ENCODE peak calls at places on chromosomes 2 and 18, in six cellular contexts. One of them, this sample, is unnamed.

GRCh38 chr2:135797497-135798274 is 39.3 kb downstream of the LCT start:
- DNase-seq in H54: peak
- DNase-seq in stimulated activated CD4-positive, alpha-beta T cell treated with anti-CD3 and anti-CD28 coated beads, TNF-alpha, amount 100 ng/mL, for 4 hours: peak
- DNase-seq in NAMALWA: peak
- DNase-seq in CD4-positive, alpha-beta T cell: peak
- DNase-seq in iris pigment epithelial cell: peak
- DNase-seq in this sample: peak

GRCh38 chr2:179751184-179751809 is 110.1 kb downstream of the ZNF385B start:
- DNase-seq in H54: no peak
- DNase-seq in stimulated activated CD4-positive, alpha-beta T cell treated with anti-CD3 and anti-CD28 coated beads, TNF-alpha, amount 100 ng/mL, for 4 hours: no peak
- DNase-seq in NAMALWA: peak
- DNase-seq in CD4-positive, alpha-beta T cell: no peak
- DNase-seq in iris pigment epithelial cell: peak
- DNase-seq in this sample: no peak

GRCh38 chr2:22897428-22897827 is 487.6 kb upstream of the KLHL29 start:
- DNase-seq in H54: no peak
- DNase-seq in stimulated activated CD4-positive, alpha-beta T cell treated with anti-CD3 and anti-CD28 coated beads, TNF-alpha, amount 100 ng/mL, for 4 hours: no peak
- DNase-seq in NAMALWA: no peak
- DNase-seq in CD4-positive, alpha-beta T cell: no peak
- DNase-seq in iris pigment epithelial cell: no peak
- DNase-seq in this sample: no peak

GRCh38 chr18:9348079-9348671 is 13.6 kb downstream of the TWSG1 start:
- DNase-seq in H54: no peak
- DNase-seq in stimulated activated CD4-positive, alpha-beta T cell treated with anti-CD3 and anti-CD28 coated beads, TNF-alpha, amount 100 ng/mL, for 4 hours: no peak
- DNase-seq in NAMALWA: no peak
- DNase-seq in CD4-positive, alpha-beta T cell: no peak
- DNase-seq in iris pigment epithelial cell: peak
- DNase-seq in this sample: no peak

GRCh38 chr2:105490956-105491355 is 92.1 kb upstream of the FHL2 start:
- DNase-seq in H54: no peak
- DNase-seq in stimulated activated CD4-positive, alpha-beta T cell treated with anti-CD3 and anti-CD28 coated beads, TNF-alpha, amount 100 ng/mL, for 4 hours: no peak
- DNase-seq in NAMALWA: no peak
- DNase-seq in CD4-positive, alpha-beta T cell: no peak
- DNase-seq in iris pigment epithelial cell: no peak
- DNase-seq in this sample: no peak

GRCh38 chr2:169490834-169491233 is 11.5 kb downstream of the BBS5 start:
- DNase-seq in H54: no peak
- DNase-seq in stimulated activated CD4-positive, alpha-beta T cell treated with anti-CD3 and anti-CD28 coated beads, TNF-alpha, amount 100 ng/mL, for 4 hours: no peak
- DNase-seq in NAMALWA: no peak
- DNase-seq in CD4-positive, alpha-beta T cell: no peak
- DNase-seq in iris pigment epithelial cell: no peak
- DNase-seq in this sample: no peak

GRCh38 chr18:48840491-48840877 is 110.3 kb downstream of the SMAD7 start:
- DNase-seq in H54: no peak
- DNase-seq in stimulated activated CD4-positive, alpha-beta T cell treated with anti-CD3 and anti-CD28 coated beads, TNF-alpha, amount 100 ng/mL, for 4 hours: no peak
- DNase-seq in NAMALWA: no peak
- DNase-seq in CD4-positive, alpha-beta T cell: no peak
- DNase-seq in iris pigment epithelial cell: no peak
- DNase-seq in this sample: no peak

GRCh38 chr18:3454365-3455089 is 4.6 kb downstream of the TGIF1 start:
- DNase-seq in H54: no peak
- DNase-seq in stimulated activated CD4-positive, alpha-beta T cell treated with anti-CD3 and anti-CD28 coated beads, TNF-alpha, amount 100 ng/mL, for 4 hours: no peak
- DNase-seq in NAMALWA: peak
- DNase-seq in CD4-positive, alpha-beta T cell: peak
- DNase-seq in iris pigment epithelial cell: peak
- DNase-seq in this sample: no peak

GRCh38 chr18:79563949-79564348 is 115.7 kb upstream of the CTDP1 start:
- DNase-seq in H54: no peak
- DNase-seq in stimulated activated CD4-positive, alpha-beta T cell treated with anti-CD3 and anti-CD28 coated beads, TNF-alpha, amount 100 ng/mL, for 4 hours: no peak
- DNase-seq in NAMALWA: no peak
- DNase-seq in CD4-positive, alpha-beta T cell: no peak
- DNase-seq in iris pigment epithelial cell: no peak
- DNase-seq in this sample: no peak

GRCh38 chr2:2698182-2699116 is 367.4 kb upstream of the MYT1L start:
- DNase-seq in H54: peak
- DNase-seq in stimulated activated CD4-positive, alpha-beta T cell treated with anti-CD3 and anti-CD28 coated beads, TNF-alpha, amount 100 ng/mL, for 4 hours: no peak
- DNase-seq in NAMALWA: peak
- DNase-seq in CD4-positive, alpha-beta T cell: no peak
- DNase-seq in iris pigment epithelial cell: peak
- DNase-seq in this sample: no peak

GRCh38 chr2:16607306-16607705 is 58.3 kb downstream of the CYRIA start:
- DNase-seq in H54: no peak
- DNase-seq in stimulated activated CD4-positive, alpha-beta T cell treated with anti-CD3 and anti-CD28 coated beads, TNF-alpha, amount 100 ng/mL, for 4 hours: no peak
- DNase-seq in NAMALWA: no peak
- DNase-seq in CD4-positive, alpha-beta T cell: no peak
- DNase-seq in iris pigment epithelial cell: no peak
- DNase-seq in this sample: no peak

GRCh38 chr2:133213651-133214050 is 354.6 kb downstream of the NCKAP5 start:
- DNase-seq in H54: no peak
- DNase-seq in stimulated activated CD4-positive, alpha-beta T cell treated with anti-CD3 and anti-CD28 coated beads, TNF-alpha, amount 100 ng/mL, for 4 hours: no peak
- DNase-seq in NAMALWA: no peak
- DNase-seq in CD4-positive, alpha-beta T cell: no peak
- DNase-seq in iris pigment epithelial cell: no peak
- DNase-seq in this sample: no peak

GRCh38 chr2:17539993-17540812 is at the start of gene VSNL1:
- DNase-seq in H54: no peak
- DNase-seq in stimulated activated CD4-positive, alpha-beta T cell treated with anti-CD3 and anti-CD28 coated beads, TNF-alpha, amount 100 ng/mL, for 4 hours: no peak
- DNase-seq in NAMALWA: peak
- DNase-seq in CD4-positive, alpha-beta T cell: no peak
- DNase-seq in iris pigment epithelial cell: peak
- DNase-seq in this sample: peak

GRCh38 chr2:47160207-47160606 is 5.1 kb upstream of the STPG4 start:
- DNase-seq in H54: no peak
- DNase-seq in stimulated activated CD4-positive, alpha-beta T cell treated with anti-CD3 and anti-CD28 coated beads, TNF-alpha, amount 100 ng/mL, for 4 hours: no peak
- DNase-seq in NAMALWA: no peak
- DNase-seq in CD4-positive, alpha-beta T cell: no peak
- DNase-seq in iris pigment epithelial cell: no peak
- DNase-seq in this sample: no peak

GRCh38 chr2:234252766-234253165 is 202.3 kb downstream of the SPP2 start:
- DNase-seq in H54: no peak
- DNase-seq in stimulated activated CD4-positive, alpha-beta T cell treated with anti-CD3 and anti-CD28 coated beads, TNF-alpha, amount 100 ng/mL, for 4 hours: no peak
- DNase-seq in NAMALWA: no peak
- DNase-seq in CD4-positive, alpha-beta T cell: no peak
- DNase-seq in iris pigment epithelial cell: no peak
- DNase-seq in this sample: peak

GRCh38 chr2:174280596-174280995 is 32.3 kb upstream of the OLA1 start:
- DNase-seq in H54: no peak
- DNase-seq in stimulated activated CD4-positive, alpha-beta T cell treated with anti-CD3 and anti-CD28 coated beads, TNF-alpha, amount 100 ng/mL, for 4 hours: no peak
- DNase-seq in NAMALWA: no peak
- DNase-seq in CD4-positive, alpha-beta T cell: no peak
- DNase-seq in iris pigment epithelial cell: no peak
- DNase-seq in this sample: no peak

GRCh38 chr2:96772903-96773675 is 12.4 kb downstream of the CNNM4 start:
- DNase-seq in H54: no peak
- DNase-seq in stimulated activated CD4-positive, alpha-beta T cell treated with anti-CD3 and anti-CD28 coated beads, TNF-alpha, amount 100 ng/mL, for 4 hours: no peak
- DNase-seq in NAMALWA: peak
- DNase-seq in CD4-positive, alpha-beta T cell: no peak
- DNase-seq in iris pigment epithelial cell: no peak
- DNase-seq in this sample: no peak

GRCh38 chr2:235555356-235555755 is 61.5 kb downstream of the AGAP1 start:
- DNase-seq in H54: no peak
- DNase-seq in stimulated activated CD4-positive, alpha-beta T cell treated with anti-CD3 and anti-CD28 coated beads, TNF-alpha, amount 100 ng/mL, for 4 hours: no peak
- DNase-seq in NAMALWA: no peak
- DNase-seq in CD4-positive, alpha-beta T cell: no peak
- DNase-seq in iris pigment epithelial cell: no peak
- DNase-seq in this sample: no peak

GRCh38 chr18:79778291-79778791 is 19.4 kb upstream of the KCNG2 start:
- DNase-seq in H54: no peak
- DNase-seq in stimulated activated CD4-positive, alpha-beta T cell treated with anti-CD3 and anti-CD28 coated beads, TNF-alpha, amount 100 ng/mL, for 4 hours: no peak
- DNase-seq in NAMALWA: no peak
- DNase-seq in CD4-positive, alpha-beta T cell: no peak
- DNase-seq in iris pigment epithelial cell: no peak
- DNase-seq in this sample: no peak

GRCh38 chr18:49013961-49014604 is 63.3 kb upstream of the SMAD7 start:
- DNase-seq in H54: no peak
- DNase-seq in stimulated activated CD4-positive, alpha-beta T cell treated with anti-CD3 and anti-CD28 coated beads, TNF-alpha, amount 100 ng/mL, for 4 hours: no peak
- DNase-seq in NAMALWA: no peak
- DNase-seq in CD4-positive, alpha-beta T cell: no peak
- DNase-seq in iris pigment epithelial cell: no peak
- DNase-seq in this sample: no peak

GRCh38 chr2:98012561-98012979 is 16.8 kb upstream of the TMEM131 start:
- DNase-seq in H54: no peak
- DNase-seq in stimulated activated CD4-positive, alpha-beta T cell treated with anti-CD3 and anti-CD28 coated beads, TNF-alpha, amount 100 ng/mL, for 4 hours: no peak
- DNase-seq in NAMALWA: peak
- DNase-seq in CD4-positive, alpha-beta T cell: no peak
- DNase-seq in iris pigment epithelial cell: no peak
- DNase-seq in this sample: no peak

GRCh38 chr2:199940373-199940772 is 14.9 kb downstream of the TYW5 start:
- DNase-seq in H54: no peak
- DNase-seq in stimulated activated CD4-positive, alpha-beta T cell treated with anti-CD3 and anti-CD28 coated beads, TNF-alpha, amount 100 ng/mL, for 4 hours: no peak
- DNase-seq in NAMALWA: peak
- DNase-seq in CD4-positive, alpha-beta T cell: no peak
- DNase-seq in iris pigment epithelial cell: peak
- DNase-seq in this sample: no peak

GRCh38 chr2:25521665-25522387 is 151.6 kb downstream of the DTNB start:
- DNase-seq in H54: peak
- DNase-seq in stimulated activated CD4-positive, alpha-beta T cell treated with anti-CD3 and anti-CD28 coated beads, TNF-alpha, amount 100 ng/mL, for 4 hours: no peak
- DNase-seq in NAMALWA: peak
- DNase-seq in CD4-positive, alpha-beta T cell: peak
- DNase-seq in iris pigment epithelial cell: peak
- DNase-seq in this sample: no peak

GRCh38 chr2:214277880-214278279 is 133.0 kb upstream of the VWC2L start:
- DNase-seq in H54: no peak
- DNase-seq in stimulated activated CD4-positive, alpha-beta T cell treated with anti-CD3 and anti-CD28 coated beads, TNF-alpha, amount 100 ng/mL, for 4 hours: no peak
- DNase-seq in NAMALWA: no peak
- DNase-seq in CD4-positive, alpha-beta T cell: no peak
- DNase-seq in iris pigment epithelial cell: no peak
- DNase-seq in this sample: no peak

GRCh38 chr2:231810905-231811304 is 24.7 kb downstream of the COPS7B start:
- DNase-seq in H54: peak
- DNase-seq in stimulated activated CD4-positive, alpha-beta T cell treated with anti-CD3 and anti-CD28 coated beads, TNF-alpha, amount 100 ng/mL, for 4 hours: no peak
- DNase-seq in NAMALWA: no peak
- DNase-seq in CD4-positive, alpha-beta T cell: no peak
- DNase-seq in iris pigment epithelial cell: peak
- DNase-seq in this sample: no peak

GRCh38 chr2:206164261-206164862 is 4.7 kb downstream of the EEF1B2 start:
- DNase-seq in H54: no peak
- DNase-seq in stimulated activated CD4-positive, alpha-beta T cell treated with anti-CD3 and anti-CD28 coated beads, TNF-alpha, amount 100 ng/mL, for 4 hours: no peak
- DNase-seq in NAMALWA: peak
- DNase-seq in CD4-positive, alpha-beta T cell: peak
- DNase-seq in iris pigment epithelial cell: peak
- DNase-seq in this sample: no peak

GRCh38 chr18:65762556-65762955 is 11.7 kb downstream of the CDH7 start:
- DNase-seq in H54: no peak
- DNase-seq in stimulated activated CD4-positive, alpha-beta T cell treated with anti-CD3 and anti-CD28 coated beads, TNF-alpha, amount 100 ng/mL, for 4 hours: no peak
- DNase-seq in NAMALWA: no peak
- DNase-seq in CD4-positive, alpha-beta T cell: no peak
- DNase-seq in iris pigment epithelial cell: no peak
- DNase-seq in this sample: no peak

GRCh38 chr2:1777792-1778191 is 33.5 kb upstream of the PXDN start:
- DNase-seq in H54: no peak
- DNase-seq in stimulated activated CD4-positive, alpha-beta T cell treated with anti-CD3 and anti-CD28 coated beads, TNF-alpha, amount 100 ng/mL, for 4 hours: no peak
- DNase-seq in NAMALWA: no peak
- DNase-seq in CD4-positive, alpha-beta T cell: no peak
- DNase-seq in iris pigment epithelial cell: no peak
- DNase-seq in this sample: no peak

GRCh38 chr2:144279165-144279564 is 240.8 kb downstream of the ZEB2 start:
- DNase-seq in H54: no peak
- DNase-seq in stimulated activated CD4-positive, alpha-beta T cell treated with anti-CD3 and anti-CD28 coated beads, TNF-alpha, amount 100 ng/mL, for 4 hours: no peak
- DNase-seq in NAMALWA: no peak
- DNase-seq in CD4-positive, alpha-beta T cell: no peak
- DNase-seq in iris pigment epithelial cell: no peak
- DNase-seq in this sample: no peak

GRCh38 chr2:144032566-144032965 is 487.4 kb downstream of the ZEB2 start:
- DNase-seq in H54: no peak
- DNase-seq in stimulated activated CD4-positive, alpha-beta T cell treated with anti-CD3 and anti-CD28 coated beads, TNF-alpha, amount 100 ng/mL, for 4 hours: no peak
- DNase-seq in NAMALWA: no peak
- DNase-seq in CD4-positive, alpha-beta T cell: no peak
- DNase-seq in iris pigment epithelial cell: peak
- DNase-seq in this sample: no peak

GRCh38 chr2:30459140-30459539 is 12.1 kb downstream of the LCLAT1 start:
- DNase-seq in H54: no peak
- DNase-seq in stimulated activated CD4-positive, alpha-beta T cell treated with anti-CD3 and anti-CD28 coated beads, TNF-alpha, amount 100 ng/mL, for 4 hours: no peak
- DNase-seq in NAMALWA: no peak
- DNase-seq in CD4-positive, alpha-beta T cell: no peak
- DNase-seq in iris pigment epithelial cell: no peak
- DNase-seq in this sample: no peak

GRCh38 chr2:98472961-98473746 is 28.5 kb downstream of the INPP4A start:
- DNase-seq in H54: no peak
- DNase-seq in stimulated activated CD4-positive, alpha-beta T cell treated with anti-CD3 and anti-CD28 coated beads, TNF-alpha, amount 100 ng/mL, for 4 hours: no peak
- DNase-seq in NAMALWA: no peak
- DNase-seq in CD4-positive, alpha-beta T cell: no peak
- DNase-seq in iris pigment epithelial cell: no peak
- DNase-seq in this sample: no peak

GRCh38 chr18:63317982-63318881 is 1.3 kb downstream of the BCL2 start:
- DNase-seq in H54: no peak
- DNase-seq in stimulated activated CD4-positive, alpha-beta T cell treated with anti-CD3 and anti-CD28 coated beads, TNF-alpha, amount 100 ng/mL, for 4 hours: peak
- DNase-seq in NAMALWA: no peak
- DNase-seq in CD4-positive, alpha-beta T cell: peak
- DNase-seq in iris pigment epithelial cell: no peak
- DNase-seq in this sample: peak

GRCh38 chr2:238974061-238974460 is 126.2 kb downstream of the TWIST2 start:
- DNase-seq in H54: no peak
- DNase-seq in stimulated activated CD4-positive, alpha-beta T cell treated with anti-CD3 and anti-CD28 coated beads, TNF-alpha, amount 100 ng/mL, for 4 hours: no peak
- DNase-seq in NAMALWA: no peak
- DNase-seq in CD4-positive, alpha-beta T cell: no peak
- DNase-seq in iris pigment epithelial cell: peak
- DNase-seq in this sample: no peak

GRCh38 chr18:31506024-31506742 is 8.2 kb downstream of the DSG2 start:
- DNase-seq in H54: no peak
- DNase-seq in stimulated activated CD4-positive, alpha-beta T cell treated with anti-CD3 and anti-CD28 coated beads, TNF-alpha, amount 100 ng/mL, for 4 hours: no peak
- DNase-seq in NAMALWA: no peak
- DNase-seq in CD4-positive, alpha-beta T cell: no peak
- DNase-seq in iris pigment epithelial cell: peak
- DNase-seq in this sample: no peak